ENCODE peak calls at places on chromosomes 12 and 14, in six cellular contexts. One of them, this sample, is unnamed. For H3K27me3 and H3K4me1, the result is how much of the 10 kb centered on the place peaks cover.

GRCh38 chr12:55745361-55746146 is 2.6 kb downstream of the GDF11 start:
- DNase-seq in PC-3: no peak
- DNase-seq in CD8-positive, alpha-beta T cell: no peak
- DNase-seq in tibial artery: no peak
- DNase-seq in aorta: no peak
- DNase-seq in lower lobe of right lung: no peak
- DNase-seq in this sample: peak

GRCh38 chr14:106378191-106378590 is 851.8 kb downstream of the TMEM121 start:
- DNase-seq in aorta: no peak
- DNase-seq in lower lobe of right lung: no peak
- DNase-seq in CD8-positive, alpha-beta T cell: peak
- DNase-seq in PC-3: no peak
- DNase-seq in tibial artery: no peak
- DNase-seq in this sample: no peak

GRCh38 chr12:33617218-33617617 is 177.6 kb upstream of the SYT10 start:
- DNase-seq in lower lobe of right lung: no peak
- DNase-seq in aorta: no peak
- DNase-seq in CD8-positive, alpha-beta T cell: no peak
- DNase-seq in tibial artery: no peak
- DNase-seq in PC-3: no peak
- DNase-seq in this sample: no peak

GRCh38 chr12:123131879-123132402 is 18.9 kb downstream of the PITPNM2 start:
- DNase-seq in tibial artery: no peak
- DNase-seq in lower lobe of right lung: peak
- DNase-seq in PC-3: no peak
- DNase-seq in CD8-positive, alpha-beta T cell: peak
- DNase-seq in aorta: no peak
- DNase-seq in this sample: no peak

GRCh38 chr14:99688629-99689028 is 4.5 kb downstream of the CYP46A1 start:
- DNase-seq in tibial artery: no peak
- DNase-seq in aorta: peak
- DNase-seq in PC-3: no peak
- DNase-seq in lower lobe of right lung: no peak
- DNase-seq in CD8-positive, alpha-beta T cell: peak
- DNase-seq in this sample: no peak

GRCh38 chr14:64467131-64467530 is 1.8 kb downstream of the AKAP5 start:
- DNase-seq in PC-3: no peak
- DNase-seq in tibial artery: no peak
- DNase-seq in lower lobe of right lung: no peak
- DNase-seq in CD8-positive, alpha-beta T cell: no peak
- DNase-seq in aorta: no peak
- DNase-seq in this sample: no peak

GRCh38 chr12:64796205-64796845 is 28.1 kb upstream of the TBC1D30 start:
- DNase-seq in lower lobe of right lung: no peak
- DNase-seq in CD8-positive, alpha-beta T cell: peak
- DNase-seq in tibial artery: peak
- DNase-seq in PC-3: peak
- DNase-seq in aorta: no peak
- DNase-seq in this sample: peak

GRCh38 chr12:97426485-97427116 is 36.0 kb upstream of the RMST start:
- DNase-seq in lower lobe of right lung: no peak
- DNase-seq in aorta: no peak
- DNase-seq in CD8-positive, alpha-beta T cell: no peak
- DNase-seq in tibial artery: peak
- DNase-seq in PC-3: no peak
- DNase-seq in this sample: peak

GRCh38 chr12:51217133-51217967 is 512 bp downstream of the POU6F1 start:
- DNase-seq in PC-3: no peak
- DNase-seq in aorta: peak
- DNase-seq in tibial artery: peak
- DNase-seq in lower lobe of right lung: peak
- DNase-seq in CD8-positive, alpha-beta T cell: peak
- DNase-seq in this sample: peak

GRCh38 chr12:111311011-111311410 is 57.9 kb downstream of the PHETA1 start:
- DNase-seq in tibial artery: no peak
- DNase-seq in aorta: no peak
- DNase-seq in PC-3: peak
- DNase-seq in lower lobe of right lung: no peak
- DNase-seq in CD8-positive, alpha-beta T cell: no peak
- DNase-seq in this sample: no peak

GRCh38 chr12:8662592-8662991 is at the start of gene MFAP5:
- DNase-seq in lower lobe of right lung: no peak
- DNase-seq in PC-3: no peak
- DNase-seq in aorta: no peak
- DNase-seq in CD8-positive, alpha-beta T cell: no peak
- DNase-seq in tibial artery: peak
- DNase-seq in this sample: no peak

GRCh38 chr14:53900499-53900898 is 56.1 kb downstream of the BMP4 start:
- DNase-seq in tibial artery: peak
- DNase-seq in PC-3: no peak
- DNase-seq in CD8-positive, alpha-beta T cell: no peak
- DNase-seq in aorta: no peak
- DNase-seq in lower lobe of right lung: peak
- DNase-seq in this sample: no peak

GRCh38 chr12:92007787-92008186 is 137.9 kb downstream of the BTG1 start:
- DNase-seq in tibial artery: no peak
- DNase-seq in aorta: no peak
- DNase-seq in CD8-positive, alpha-beta T cell: no peak
- DNase-seq in lower lobe of right lung: no peak
- DNase-seq in PC-3: no peak
- DNase-seq in this sample: no peak

GRCh38 chr12:108386704-108387360 is 47.7 kb upstream of the CMKLR1 start:
- DNase-seq in aorta: no peak
- DNase-seq in lower lobe of right lung: no peak
- DNase-seq in tibial artery: no peak
- DNase-seq in CD8-positive, alpha-beta T cell: no peak
- DNase-seq in PC-3: no peak
- DNase-seq in this sample: no peak

GRCh38 chr12:92136021-92136735 is 9.5 kb downstream of the BTG1 start:
- DNase-seq in tibial artery: no peak
- DNase-seq in CD8-positive, alpha-beta T cell: no peak
- DNase-seq in PC-3: no peak
- DNase-seq in lower lobe of right lung: no peak
- DNase-seq in aorta: no peak
- DNase-seq in this sample: no peak

GRCh38 chr12:6823161-6824084 is 1.8 kb downstream of the GPR162 start:
- DNase-seq in PC-3: no peak
- DNase-seq in lower lobe of right lung: no peak
- DNase-seq in tibial artery: no peak
- DNase-seq in CD8-positive, alpha-beta T cell: no peak
- DNase-seq in aorta: no peak
- DNase-seq in this sample: no peak

GRCh38 chr14:77045570-77045890 is 17.0 kb upstream of the IRF2BPL start:
- DNase-seq in CD8-positive, alpha-beta T cell: no peak
- DNase-seq in lower lobe of right lung: peak
- DNase-seq in aorta: peak
- DNase-seq in PC-3: peak
- DNase-seq in tibial artery: no peak
- DNase-seq in this sample: no peak

GRCh38 chr14:51478241-51478640 is 173.5 kb upstream of the FRMD6 start:
- DNase-seq in tibial artery: no peak
- DNase-seq in lower lobe of right lung: no peak
- DNase-seq in aorta: no peak
- DNase-seq in CD8-positive, alpha-beta T cell: no peak
- DNase-seq in PC-3: no peak
- DNase-seq in this sample: no peak

GRCh38 chr14:67487937-67488893 is at the start of gene TMEM229B:
- DNase-seq in PC-3: no peak
- DNase-seq in lower lobe of right lung: peak
- DNase-seq in aorta: no peak
- DNase-seq in tibial artery: no peak
- DNase-seq in CD8-positive, alpha-beta T cell: peak
- DNase-seq in this sample: no peak

GRCh38 chr14:33972522-33973162 is 21.8 kb upstream of the EGLN3 start:
- DNase-seq in tibial artery: no peak
- DNase-seq in PC-3: no peak
- DNase-seq in lower lobe of right lung: no peak
- DNase-seq in aorta: no peak
- DNase-seq in CD8-positive, alpha-beta T cell: no peak
- DNase-seq in this sample: no peak

GRCh38 chr12:48934312-48934706 is 9.0 kb upstream of the FKBP11 start:
- DNase-seq in aorta: no peak
- DNase-seq in CD8-positive, alpha-beta T cell: no peak
- DNase-seq in lower lobe of right lung: no peak
- DNase-seq in tibial artery: no peak
- DNase-seq in PC-3: peak
- DNase-seq in this sample: no peak

GRCh38 chr12:53596920-53597363 is 29.2 kb downstream of the ATF7 start:
- DNase-seq in aorta: no peak
- DNase-seq in CD8-positive, alpha-beta T cell: no peak
- DNase-seq in PC-3: no peak
- DNase-seq in lower lobe of right lung: no peak
- DNase-seq in tibial artery: no peak
- DNase-seq in this sample: no peak

GRCh38 chr14:71354801-71355200 is 447.5 kb downstream of the PCNX1 start:
- DNase-seq in lower lobe of right lung: no peak
- DNase-seq in tibial artery: no peak
- DNase-seq in CD8-positive, alpha-beta T cell: no peak
- DNase-seq in PC-3: peak
- DNase-seq in aorta: no peak
- DNase-seq in this sample: no peak

GRCh38 chr14:71354142-71354541 is 446.9 kb downstream of the PCNX1 start:
- DNase-seq in PC-3: no peak
- DNase-seq in lower lobe of right lung: no peak
- DNase-seq in CD8-positive, alpha-beta T cell: no peak
- DNase-seq in aorta: no peak
- DNase-seq in tibial artery: no peak
- DNase-seq in this sample: no peak

GRCh38 chr14:71358209-71358931 is 451.1 kb downstream of the PCNX1 start:
- DNase-seq in aorta: no peak
- DNase-seq in lower lobe of right lung: no peak
- DNase-seq in CD8-positive, alpha-beta T cell: no peak
- DNase-seq in tibial artery: no peak
- DNase-seq in PC-3: no peak
- DNase-seq in this sample: no peak

GRCh38 chr14:71359823-71360222 is 452.6 kb downstream of the PCNX1 start:
- DNase-seq in lower lobe of right lung: no peak
- DNase-seq in aorta: no peak
- DNase-seq in CD8-positive, alpha-beta T cell: no peak
- DNase-seq in tibial artery: no peak
- DNase-seq in PC-3: no peak
- DNase-seq in this sample: no peak

GRCh38 chr14:71355324-71356201 is 448.3 kb downstream of the PCNX1 start:
- DNase-seq in tibial artery: peak
- DNase-seq in aorta: no peak
- DNase-seq in lower lobe of right lung: no peak
- DNase-seq in CD8-positive, alpha-beta T cell: no peak
- DNase-seq in PC-3: no peak
- DNase-seq in this sample: no peak
- H3K4me3 ChIP-seq in tibial artery: no peak
- H3K4me3 ChIP-seq in aorta: no peak
- H3K4me3 ChIP-seq in lower lobe of right lung: no peak
- H3K4me3 ChIP-seq in CD8-positive, alpha-beta T cell: no peak
- H3K4me3 ChIP-seq in PC-3: no peak
- H3K4me3 ChIP-seq in this sample: no peak

GRCh38 chr12:112980491-112981158 is 2.3 kb downstream of the OAS2 start:
- DNase-seq in CD8-positive, alpha-beta T cell: no peak
- DNase-seq in tibial artery: no peak
- DNase-seq in lower lobe of right lung: no peak
- DNase-seq in aorta: no peak
- DNase-seq in PC-3: no peak
- DNase-seq in this sample: peak
- H3K27me3 ChIP-seq in CD8-positive, alpha-beta T cell: under half
- H3K27me3 ChIP-seq in tibial artery: under half
- H3K27me3 ChIP-seq in lower lobe of right lung: under half
- H3K27me3 ChIP-seq in aorta: under half
- H3K27me3 ChIP-seq in PC-3: under half
- H3K27me3 ChIP-seq in this sample: under half

GRCh38 chr14:24429395-24430142 is at the start of the genes CBLN3 and KHNYN:
- DNase-seq in PC-3: peak
- DNase-seq in tibial artery: peak
- DNase-seq in CD8-positive, alpha-beta T cell: peak
- DNase-seq in aorta: peak
- DNase-seq in lower lobe of right lung: peak
- DNase-seq in this sample: peak

GRCh38 chr14:24428628-24429394 is 657 bp downstream of the CBLN3 start:
- DNase-seq in PC-3: no peak
- DNase-seq in aorta: no peak
- DNase-seq in tibial artery: no peak
- DNase-seq in lower lobe of right lung: no peak
- DNase-seq in CD8-positive, alpha-beta T cell: no peak
- DNase-seq in this sample: no peak

GRCh38 chr14:24431569-24432258 is 2.0 kb downstream of the KHNYN start:
- DNase-seq in CD8-positive, alpha-beta T cell: peak
- DNase-seq in aorta: peak
- DNase-seq in lower lobe of right lung: peak
- DNase-seq in tibial artery: peak
- DNase-seq in PC-3: peak
- DNase-seq in this sample: peak

GRCh38 chr14:24430682-24431568 is 1.2 kb downstream of the KHNYN start:
- DNase-seq in tibial artery: no peak
- DNase-seq in PC-3: peak
- DNase-seq in aorta: peak
- DNase-seq in lower lobe of right lung: no peak
- DNase-seq in CD8-positive, alpha-beta T cell: peak
- DNase-seq in this sample: peak

GRCh38 chr14:24430143-24430681 is 458 bp downstream of the KHNYN start:
- DNase-seq in CD8-positive, alpha-beta T cell: peak
- DNase-seq in aorta: peak
- DNase-seq in PC-3: peak
- DNase-seq in tibial artery: peak
- DNase-seq in lower lobe of right lung: peak
- DNase-seq in this sample: peak
- H3K4me1 ChIP-seq in CD8-positive, alpha-beta T cell: under half
- H3K4me1 ChIP-seq in aorta: under half
- H3K4me1 ChIP-seq in PC-3: half or more
- H3K4me1 ChIP-seq in tibial artery: under half
- H3K4me1 ChIP-seq in lower lobe of right lung: half or more
- H3K4me1 ChIP-seq in this sample: under half

DNA sequence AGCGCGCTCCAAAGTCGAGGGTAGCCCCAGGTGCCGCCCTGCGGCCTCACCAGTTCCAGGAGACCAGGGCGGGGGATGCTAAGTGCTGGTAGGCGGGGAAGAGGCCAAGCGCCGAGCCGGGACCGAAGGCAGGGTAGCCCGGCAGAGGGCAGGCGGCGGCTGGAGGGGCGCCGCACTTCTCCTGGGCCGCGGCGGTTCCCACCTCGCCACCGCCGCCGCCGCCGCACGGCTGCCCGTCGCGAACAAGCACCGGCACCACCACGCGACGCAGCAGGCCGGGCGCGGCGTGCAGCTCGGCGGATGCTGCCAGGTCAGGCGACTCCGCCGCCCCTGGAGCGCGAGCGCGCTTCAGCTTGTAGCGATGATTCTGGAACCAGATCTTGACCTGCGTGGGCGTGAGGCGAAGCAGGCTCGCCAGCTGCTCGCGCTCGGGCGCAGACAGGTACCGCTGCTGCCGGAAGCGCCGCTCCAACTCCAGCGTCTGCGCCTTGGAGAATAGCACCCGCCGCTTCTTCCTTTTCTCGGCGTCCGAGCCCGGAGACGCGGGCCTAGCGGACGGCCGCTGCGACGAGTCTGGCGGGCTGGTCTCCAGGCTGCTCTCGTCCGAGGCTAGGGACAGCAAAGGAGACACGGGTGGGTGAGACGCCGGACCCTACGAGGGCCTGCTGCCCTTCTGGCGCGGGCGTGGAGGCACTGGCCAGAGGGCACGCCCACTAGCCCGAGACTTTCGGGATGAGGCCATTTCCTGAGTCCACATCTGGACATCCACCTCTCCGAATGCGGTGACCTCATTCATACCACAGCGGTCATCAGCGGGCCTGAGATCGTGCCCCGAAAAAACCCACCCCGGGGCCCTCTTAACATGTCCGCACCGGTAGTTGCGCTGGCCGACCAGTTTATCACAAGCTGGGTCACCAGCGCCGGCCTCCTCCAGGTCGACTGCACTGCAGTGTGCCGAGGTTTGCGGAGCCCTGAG is 1.3 kb downstream of the NKX2-8 start:
- DNase-seq in CD8-positive, alpha-beta T cell: no peak
- DNase-seq in lower lobe of right lung: peak
- DNase-seq in PC-3: peak
- DNase-seq in aorta: peak
- DNase-seq in tibial artery: no peak
- DNase-seq in this sample: no peak
- H3K4me3 ChIP-seq in CD8-positive, alpha-beta T cell: no peak
- H3K4me3 ChIP-seq in lower lobe of right lung: peak
- H3K4me3 ChIP-seq in PC-3: peak
- H3K4me3 ChIP-seq in aorta: peak
- H3K4me3 ChIP-seq in tibial artery: peak
- H3K4me3 ChIP-seq in this sample: no peak